ENCODE peak calls at places on chromosome 12, in seven cellular contexts. One of them, this sample, is unnamed.

GRCh38 chr12:121673013-121673441 is 3.6 kb upstream of the MORN3 start:
- DNase-seq in ovary: no peak
- DNase-seq in lower lobe of right lung: no peak
- DNase-seq in right lobe of liver: no peak
- DNase-seq in BJ: no peak
- DNase-seq in tibial artery: no peak
- DNase-seq in heart right ventricle: no peak
- DNase-seq in this sample: peak; percentile 28

GRCh38 chr12:106321139-106321850 is 18.8 kb downstream of the TCP11L2 start:
- DNase-seq in ovary: no peak
- DNase-seq in lower lobe of right lung: no peak
- DNase-seq in right lobe of liver: no peak
- DNase-seq in BJ: no peak
- DNase-seq in tibial artery: no peak
- DNase-seq in heart right ventricle: no peak
- DNase-seq in this sample: no peak

GRCh38 chr12:6288235-6288634 is 22.2 kb upstream of the PLEKHG6 start:
- DNase-seq in ovary: no peak
- DNase-seq in lower lobe of right lung: no peak
- DNase-seq in right lobe of liver: no peak
- DNase-seq in BJ: no peak
- DNase-seq in tibial artery: no peak
- DNase-seq in heart right ventricle: no peak
- DNase-seq in this sample: no peak

GRCh38 chr12:113007166-113007565 is 28.8 kb downstream of the OAS2 start:
- DNase-seq in ovary: no peak
- DNase-seq in lower lobe of right lung: no peak
- DNase-seq in right lobe of liver: no peak
- DNase-seq in BJ: peak; percentile 7
- DNase-seq in tibial artery: no peak
- DNase-seq in heart right ventricle: no peak
- DNase-seq in this sample: no peak

GRCh38 chr12:48165089-48166031 is 8.0 kb upstream of the ASB8 start:
- DNase-seq in ovary: no peak
- DNase-seq in lower lobe of right lung: no peak
- DNase-seq in right lobe of liver: no peak
- DNase-seq in BJ: no peak
- DNase-seq in tibial artery: no peak
- DNase-seq in heart right ventricle: no peak
- DNase-seq in this sample: peak; percentile 76

GRCh38 chr12:58487280-58488141 is 432.8 kb downstream of the LRIG3 start:
- DNase-seq in ovary: no peak
- DNase-seq in lower lobe of right lung: no peak
- DNase-seq in right lobe of liver: no peak
- DNase-seq in BJ: peak; percentile 85
- DNase-seq in tibial artery: no peak
- DNase-seq in heart right ventricle: no peak
- DNase-seq in this sample: peak; percentile 35

GRCh38 chr12:125192690-125193221 is 127.5 kb downstream of the AACS start:
- DNase-seq in ovary: no peak
- DNase-seq in lower lobe of right lung: no peak
- DNase-seq in right lobe of liver: no peak
- DNase-seq in BJ: no peak
- DNase-seq in tibial artery: no peak
- DNase-seq in heart right ventricle: no peak
- DNase-seq in this sample: no peak

GRCh38 chr12:130775953-130776856 is 60.1 kb upstream of the RIMBP2 start:
- DNase-seq in ovary: no peak
- DNase-seq in lower lobe of right lung: no peak
- DNase-seq in right lobe of liver: peak; percentile 48
- DNase-seq in BJ: peak; percentile 46
- DNase-seq in tibial artery: no peak
- DNase-seq in heart right ventricle: peak; percentile 36
- DNase-seq in this sample: peak; percentile 67

GRCh38 chr12:58841058-58841798 is 79.1 kb downstream of the LRIG3 start:
- DNase-seq in ovary: no peak
- DNase-seq in lower lobe of right lung: peak; percentile 56
- DNase-seq in right lobe of liver: no peak
- DNase-seq in BJ: no peak
- DNase-seq in tibial artery: no peak
- DNase-seq in heart right ventricle: peak; percentile 25
- DNase-seq in this sample: no peak

GRCh38 chr12:124381454-124382207 is 86.7 kb downstream of the RFLNA start:
- DNase-seq in ovary: peak; percentile 95
- DNase-seq in lower lobe of right lung: peak; percentile 96
- DNase-seq in right lobe of liver: peak; percentile 92
- DNase-seq in BJ: peak; percentile 70
- DNase-seq in tibial artery: peak; percentile 98
- DNase-seq in heart right ventricle: peak; percentile 93
- DNase-seq in this sample: no peak

GRCh38 chr12:104213952-104214351 is 1.6 kb upstream of the TXNRD1 start:
- DNase-seq in ovary: no peak
- DNase-seq in lower lobe of right lung: no peak
- DNase-seq in right lobe of liver: no peak
- DNase-seq in BJ: peak; percentile 98
- DNase-seq in tibial artery: no peak
- DNase-seq in heart right ventricle: no peak
- DNase-seq in this sample: no peak

GRCh38 chr12:118780939-118781338 is 200.4 kb upstream of the SRRM4 start:
- DNase-seq in ovary: no peak
- DNase-seq in lower lobe of right lung: no peak
- DNase-seq in right lobe of liver: no peak
- DNase-seq in BJ: no peak
- DNase-seq in tibial artery: no peak
- DNase-seq in heart right ventricle: no peak
- DNase-seq in this sample: no peak

GRCh38 chr12:48486261-48486660 is 4.0 kb downstream of the C12orf54 start:
- DNase-seq in ovary: no peak
- DNase-seq in lower lobe of right lung: no peak
- DNase-seq in right lobe of liver: no peak
- DNase-seq in BJ: no peak
- DNase-seq in tibial artery: no peak
- DNase-seq in heart right ventricle: no peak
- DNase-seq in this sample: no peak

DNA sequence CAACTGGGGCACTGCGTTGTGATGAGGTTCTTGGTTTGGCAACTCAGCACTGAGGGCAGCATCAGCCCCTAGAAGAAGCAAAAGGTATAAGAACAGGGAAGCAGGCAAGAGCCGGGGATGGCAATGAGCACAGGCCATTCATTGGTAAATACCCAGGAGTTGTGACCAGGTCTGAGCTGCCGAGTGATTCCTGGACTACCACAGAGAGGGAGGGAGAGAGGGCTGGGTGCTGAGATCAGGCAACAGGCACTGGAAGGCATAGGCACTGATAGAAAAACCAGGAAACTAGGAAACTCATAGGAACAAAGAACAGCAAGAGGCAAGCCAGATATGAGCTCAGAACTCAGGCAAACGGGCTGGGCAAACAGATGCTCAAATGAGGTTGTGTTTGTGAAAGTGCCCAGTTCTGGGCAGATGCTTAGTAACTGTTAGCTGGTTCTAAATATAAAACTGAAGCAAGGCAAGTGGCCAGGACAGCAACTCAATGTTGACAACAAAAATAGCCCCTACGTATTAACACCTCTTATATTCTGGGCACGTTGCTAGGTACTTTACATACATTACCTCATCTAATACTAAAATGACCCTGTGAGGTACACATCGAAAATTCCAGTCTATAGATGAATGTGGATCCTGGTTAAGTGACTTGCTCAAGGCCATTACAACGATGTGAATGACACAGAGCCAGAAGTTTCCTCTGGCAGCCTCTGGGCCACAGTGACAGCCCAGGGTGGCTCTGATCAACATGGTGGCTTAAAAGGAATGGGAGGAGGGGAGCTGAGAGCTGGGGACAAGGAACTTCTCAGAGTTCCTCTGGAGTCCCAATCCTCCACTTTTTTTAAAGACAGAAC is 121.1 kb downstream of the PRMT8 start:
- DNase-seq in ovary: no peak
- DNase-seq in lower lobe of right lung: no peak
- DNase-seq in right lobe of liver: no peak
- DNase-seq in BJ: no peak
- DNase-seq in tibial artery: peak; percentile 35
- DNase-seq in heart right ventricle: no peak
- DNase-seq in this sample: no peak
- H3K27me3 ChIP-seq in ovary: no peaks in the 10 kb centered on the region
- H3K27me3 ChIP-seq in lower lobe of right lung: no peaks in the 10 kb centered on the region
- H3K27me3 ChIP-seq in right lobe of liver: no peaks in the 10 kb centered on the region
- H3K27me3 ChIP-seq in BJ: peaks cover 4% of the 10 kb centered on the region
- H3K27me3 ChIP-seq in tibial artery: no peaks in the 10 kb centered on the region
- H3K27me3 ChIP-seq in heart right ventricle: no peaks in the 10 kb centered on the region
- H3K27me3 ChIP-seq in this sample: no peaks in the 10 kb centered on the region

DNA sequence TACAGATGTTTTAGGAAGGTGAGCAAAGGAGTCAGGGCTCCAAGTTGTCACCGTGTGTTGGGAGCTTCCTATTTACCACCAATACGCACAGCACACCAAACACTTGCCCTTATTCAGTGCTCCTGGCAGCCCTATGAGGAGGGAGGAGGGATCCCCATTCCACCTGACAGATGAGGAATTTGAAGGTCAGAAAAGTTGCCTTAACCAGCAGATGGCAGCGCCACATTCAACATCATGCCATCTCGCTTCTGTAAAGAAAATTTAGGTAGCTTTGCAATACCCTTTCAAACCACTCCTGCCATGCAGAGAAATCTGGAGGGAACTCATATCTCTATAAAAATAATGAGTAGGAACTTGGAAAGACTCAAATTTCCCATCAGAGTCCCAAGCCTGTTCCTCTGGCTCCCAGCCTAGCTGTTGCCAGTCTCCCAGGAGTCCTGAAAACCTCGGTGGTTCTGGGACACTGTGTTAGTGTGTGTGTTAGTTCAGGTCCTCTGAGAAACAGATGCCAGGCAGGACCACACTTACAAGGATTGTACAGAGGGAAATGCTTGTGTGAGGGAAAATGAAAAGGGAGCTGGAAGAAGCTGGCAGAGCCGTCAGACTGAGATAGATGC is 410.5 kb downstream of the MED13L start:
- DNase-seq in ovary: no peak
- DNase-seq in lower lobe of right lung: no peak
- DNase-seq in right lobe of liver: no peak
- DNase-seq in BJ: no peak
- DNase-seq in tibial artery: no peak
- DNase-seq in heart right ventricle: no peak
- DNase-seq in this sample: no peak
- TF ChIP-seq CTCF in ovary: no peak
- TF ChIP-seq CTCF in lower lobe of right lung: no peak
- TF ChIP-seq CTCF in right lobe of liver: no peak
- TF ChIP-seq CTCF in BJ: no peak
- TF ChIP-seq CTCF in tibial artery: no peak
- TF ChIP-seq CTCF in heart right ventricle: no peak
- TF ChIP-seq CTCF in this sample: peak; percentile 28

GRCh38 chr12:53752192-53752601 is 418 bp upstream of the CISTR start:
- DNase-seq in ovary: no peak
- DNase-seq in lower lobe of right lung: no peak
- DNase-seq in right lobe of liver: no peak
- DNase-seq in BJ: no peak
- DNase-seq in tibial artery: peak; percentile 62
- DNase-seq in heart right ventricle: no peak
- DNase-seq in this sample: no peak

GRCh38 chr12:53749986-53750811 is 1.6 kb downstream of the CISTR start:
- DNase-seq in ovary: no peak
- DNase-seq in lower lobe of right lung: no peak
- DNase-seq in right lobe of liver: no peak
- DNase-seq in BJ: no peak
- DNase-seq in tibial artery: no peak
- DNase-seq in heart right ventricle: no peak
- DNase-seq in this sample: no peak

GRCh38 chr12:53752651-53753050 is 872 bp upstream of the CISTR start:
- DNase-seq in ovary: no peak
- DNase-seq in lower lobe of right lung: no peak
- DNase-seq in right lobe of liver: no peak
- DNase-seq in BJ: no peak
- DNase-seq in tibial artery: no peak
- DNase-seq in heart right ventricle: no peak
- DNase-seq in this sample: no peak

GRCh38 chr12:53751336-53752191 is at the start of gene CISTR:
- DNase-seq in ovary: peak; percentile 49
- DNase-seq in lower lobe of right lung: peak; percentile 60
- DNase-seq in right lobe of liver: no peak
- DNase-seq in BJ: no peak
- DNase-seq in tibial artery: peak; percentile 63
- DNase-seq in heart right ventricle: peak; percentile 46
- DNase-seq in this sample: peak; percentile 26

DNA sequence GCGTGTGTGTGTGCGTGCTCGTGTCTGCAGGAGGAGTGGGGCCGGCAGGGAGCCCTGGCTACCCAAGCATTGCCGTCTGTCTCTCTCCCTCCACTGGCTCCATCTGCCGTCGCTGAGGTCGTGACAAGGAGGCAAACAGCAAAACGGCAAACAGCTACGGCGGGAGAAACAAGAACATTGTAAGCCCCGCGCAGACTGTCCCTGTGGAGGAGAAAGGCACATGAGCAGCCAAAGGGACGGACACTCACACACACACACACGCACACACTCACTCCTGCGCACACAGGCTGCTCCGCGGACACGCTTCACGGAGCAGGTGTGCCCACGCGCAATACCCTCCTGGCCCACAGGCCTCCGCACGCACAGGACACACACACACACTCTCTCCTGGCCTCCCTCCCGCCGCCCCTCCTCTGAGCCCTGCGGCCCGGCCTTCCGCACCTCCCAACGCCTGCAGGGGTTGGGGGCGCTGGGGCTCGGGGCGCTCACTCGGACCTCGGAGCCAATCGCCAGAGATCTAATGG is 905 bp downstream of the CISTR start:
- DNase-seq in ovary: peak; percentile 48
- DNase-seq in lower lobe of right lung: peak; percentile 57
- DNase-seq in right lobe of liver: no peak
- DNase-seq in BJ: no peak
- DNase-seq in tibial artery: peak; percentile 66
- DNase-seq in heart right ventricle: peak; percentile 35
- DNase-seq in this sample: no peak
- H3K27me3 ChIP-seq in ovary: no peaks in the 10 kb centered on the region
- H3K27me3 ChIP-seq in lower lobe of right lung: peaks cover 52% of the 10 kb centered on the region
- H3K27me3 ChIP-seq in right lobe of liver: no peaks in the 10 kb centered on the region
- H3K27me3 ChIP-seq in BJ: peaks cover 66% of the 10 kb centered on the region
- H3K27me3 ChIP-seq in tibial artery: peaks cover 51% of the 10 kb centered on the region
- H3K27me3 ChIP-seq in heart right ventricle: peaks cover 42% of the 10 kb centered on the region
- H3K27me3 ChIP-seq in this sample: no peaks in the 10 kb centered on the region

DNA sequence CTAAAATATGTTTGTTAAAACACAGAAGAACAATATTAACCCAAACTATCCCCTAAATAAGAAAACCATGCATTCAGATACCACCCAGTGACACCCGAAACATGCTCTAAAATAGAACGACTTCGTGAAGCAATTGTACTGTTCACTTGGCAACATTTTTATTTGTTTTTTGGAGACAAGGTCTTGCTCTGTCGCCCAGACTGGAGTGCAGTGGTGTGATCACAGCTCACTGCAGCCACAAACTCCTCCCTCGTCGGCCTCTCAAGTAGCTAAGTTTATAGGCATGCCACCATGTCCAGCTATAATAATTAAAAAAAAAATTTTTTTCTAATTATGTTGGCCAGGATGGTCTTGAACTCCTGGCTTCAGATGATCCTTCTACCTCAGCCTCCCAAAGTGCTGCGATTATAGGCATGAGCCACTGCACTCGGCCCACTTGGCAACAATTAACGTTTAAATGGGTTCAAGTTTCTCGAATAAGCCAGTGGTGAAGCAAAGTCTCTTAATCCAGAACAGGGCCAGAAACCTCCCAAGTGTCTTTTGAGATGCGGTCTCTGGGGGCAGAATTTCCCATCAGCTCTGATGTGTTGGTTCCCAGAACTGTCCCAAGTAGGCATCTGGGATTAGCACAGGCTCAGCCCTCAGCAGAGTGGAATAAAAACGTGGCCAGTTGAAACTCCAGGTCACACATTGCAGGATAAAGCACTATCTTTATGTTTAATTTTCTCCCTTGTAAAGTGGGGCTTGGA is 74.5 kb downstream of the TMCC3 start:
- DNase-seq in ovary: no peak
- DNase-seq in lower lobe of right lung: no peak
- DNase-seq in right lobe of liver: no peak
- DNase-seq in BJ: no peak
- DNase-seq in tibial artery: no peak
- DNase-seq in heart right ventricle: no peak
- DNase-seq in this sample: no peak
- TF ChIP-seq CTCF in ovary: no peak
- TF ChIP-seq CTCF in lower lobe of right lung: no peak
- TF ChIP-seq CTCF in right lobe of liver: no peak
- TF ChIP-seq CTCF in BJ: no peak
- TF ChIP-seq CTCF in tibial artery: no peak
- TF ChIP-seq CTCF in heart right ventricle: no peak
- TF ChIP-seq CTCF in this sample: no peak

This sample was measured in Caco-2.